ENCODE peak calls at places on chromosomes 3 and 15, in nine cellular contexts. J is naive thymus-derived CD8-positive, alpha-beta T cell; U is CD8-positive, alpha-beta T cell; A is activated B cell treated with CpG ODN at 0.5 μM for 24 hours; L is left cardiac atrium; P is stimulated activated naive CD8-positive, alpha-beta T cell treated with anti-CD3 and anti-CD28 coated beads, Interleukin-15, Interleukin-2, amounts not matched to agents 100 U/mL and 50 U/mL, for 24 hours; H is activated naive CD8-positive, alpha-beta T cell treated with anti-CD3 and anti-CD28 coated beads, Interleukin-2, amount 10 ng/mL, durations not matched to agents 7 days and 5 days; F is heart left ventricle; B is upper lobe of right lung. M is an unnamed sample.

GRCh38 chr3:195699860-195700259 is 20.9 kb upstream of the MUC20 start:
- ATAC-seq in B (no peak), H (no peak), L (peak; percentile 4), U (no peak), P (no peak), F (peak; percentile 35), J (no peak), A (no peak), M (no peak)

GRCh38 chr3:30372837-30373236 is 233.6 kb upstream of the TGFBR2 start:
- ATAC-seq in A (no peak), B (no peak), F (peak; percentile 46), J (no peak), U (no peak), L (peak; percentile 70), H (no peak), P (no peak), M (no peak)

GRCh38 chr15:77107068-77107467 is 36.2 kb upstream of the TSPAN3 start:
- ATAC-seq in U (no peak), P (no peak), A (no peak), B (peak; percentile 37), F (peak; percentile 66), H (no peak), J (no peak), L (peak; percentile 81), M (no peak)

GRCh38 chr15:99592135-99592845 is 26.5 kb downstream of the MEF2A start:
- ATAC-seq in A (no peak), B (peak; percentile 39), P (no peak), F (peak; percentile 11), U (no peak), J (no peak), L (peak; percentile 41), H (no peak), M (no peak)

GRCh38 chr3:50587806-50588758 is 18.8 kb downstream of the HEMK1 start:
- ATAC-seq in H (peak; percentile 30), L (no peak), B (no peak), F (no peak), J (peak; percentile 38), P (peak; percentile 57), U (peak; percentile 67), A (peak; percentile 6), M (peak; percentile 54)

GRCh38 chr15:57427367-57427821 is 51.1 kb downstream of the CGNL1 start:
- ATAC-seq in P (no peak), A (no peak), J (no peak), H (no peak), L (peak; percentile 73), U (no peak), B (peak; percentile 47), F (peak; percentile 73), M (no peak)

GRCh38 chr3:178392553-178392952 is 143.7 kb upstream of the KCNMB2 start:
- ATAC-seq in H (no peak), L (no peak), B (peak; percentile 75), U (no peak), J (no peak), P (no peak), A (no peak), F (no peak), M (peak; percentile 90)

GRCh38 chr3:58693929-58694850 is 27.6 kb upstream of the FAM3D start:
- ATAC-seq in J (no peak), H (no peak), U (no peak), B (no peak), F (no peak), L (no peak), A (no peak), P (no peak), M (no peak)

GRCh38 chr3:190172751-190173150 is 52.1 kb upstream of the P3H2 start:
- ATAC-seq in A (no peak), P (no peak), U (no peak), H (no peak), F (no peak), B (no peak), L (no peak), J (no peak), M (no peak)

GRCh38 chr15:85649372-85649771 is 145.4 kb downstream of the KLHL25 start:
- ATAC-seq in P (peak; percentile 76), A (no peak), H (peak; percentile 67), L (peak; percentile 79), J (no peak), F (peak; percentile 87), B (peak; percentile 88), U (no peak), M (peak; percentile 46)

GRCh38 chr3:127800508-127800907 is 21.8 kb downstream of the MGLL start:
- ATAC-seq in H (peak; percentile 94), B (no peak), A (peak; percentile 45), J (peak; percentile 65), L (no peak), U (peak; percentile 65), P (peak; percentile 79), F (no peak), M (peak; percentile 89)

GRCh38 chr15:73226064-73226463 is 142.7 kb downstream of the HCN4 start:
- ATAC-seq in B (no peak), J (no peak), P (no peak), A (no peak), U (no peak), H (no peak), L (peak; percentile 44), F (peak; percentile 28), M (no peak)

GRCh38 chr3:73010158-73010557 is 13.5 kb downstream of the PPP4R2 start:
- ATAC-seq in P (no peak), F (peak; percentile 28), B (no peak), L (no peak), U (no peak), J (no peak), H (no peak), A (no peak), M (no peak)

GRCh38 chr15:31065824-31066223 is 35.7 kb downstream of the TRPM1 start:
- ATAC-seq in P (no peak), F (no peak), J (no peak), B (no peak), H (no peak), U (no peak), A (no peak), L (no peak), M (no peak)

GRCh38 chr3:16510620-16511319 is 2.7 kb downstream of the RFTN1 start:
- ATAC-seq in B (no peak), P (no peak), J (no peak), L (no peak), A (no peak), H (no peak), U (no peak), F (no peak), M (peak; percentile 23)

GRCh38 chr3:108292905-108293328 is 3.4 kb upstream of the HHLA2 start:
- ATAC-seq in L (no peak), H (peak; percentile 89), B (peak; percentile 32), U (no peak), P (peak; percentile 64), F (no peak), J (peak; percentile 86), A (peak; percentile 32), M (peak; percentile 71)

GRCh38 chr3:143831998-143832397 is 16.3 kb downstream of the SLC9A9 start:
- ATAC-seq in H (no peak), A (no peak), F (no peak), P (peak; percentile 45), B (no peak), J (no peak), L (no peak), U (no peak), M (peak; percentile 62)

GRCh38 chr15:90419738-90420487 is 31.9 kb downstream of the IQGAP1 start:
- ATAC-seq in B (no peak), U (no peak), J (no peak), H (peak; percentile 66), A (no peak), F (peak; percentile 52), P (peak; percentile 99), L (peak; percentile 71), M (peak; percentile 97)

GRCh38 chr15:90701880-90702630 is 15.1 kb upstream of the BLM start:
- ATAC-seq in J (no peak), F (no peak), U (no peak), L (peak; percentile 48), P (no peak), B (peak; percentile 91), A (no peak), H (no peak), M (no peak)

GRCh38 chr3:127192576-127193232 is at the start of gene PRR23E:
- ATAC-seq in H (no peak), J (no peak), F (no peak), P (no peak), B (no peak), A (no peak), U (no peak), L (no peak), M (no peak)

GRCh38 chr15:50134524-50135024 is 15.5 kb upstream of the ATP8B4 start:
- ATAC-seq in A (peak; percentile 66), B (peak; percentile 84), J (no peak), U (no peak), F (peak; percentile 82), P (peak; percentile 4), H (peak; percentile 43), L (peak; percentile 97), M (peak; percentile 48)

GRCh38 chr3:55549172-55549571 is 62.1 kb upstream of the WNT5A start:
- ATAC-seq in H (no peak), P (no peak), A (no peak), L (no peak), F (no peak), U (no peak), B (no peak), J (no peak), M (no peak)

GRCh38 chr15:84818221-84819131 is 1.3 kb downstream of the ALPK3 start:
- ATAC-seq in L (peak; percentile 18), H (peak; percentile 59), J (no peak), B (peak; percentile 58), U (no peak), F (peak; percentile 28), A (no peak), P (no peak), M (no peak)

GRCh38 chr3:30630238-30631030 is 24.0 kb downstream of the TGFBR2 start:
- ATAC-seq in A (no peak), P (no peak), J (no peak), H (no peak), U (peak; percentile 1), L (peak; percentile 14), B (no peak), F (peak; percentile 41), M (peak; percentile 4)

GRCh38 chr3:20141841-20142240 is 44.2 kb downstream of the SGO1 start:
- ATAC-seq in H (no peak), J (no peak), P (no peak), A (no peak), L (peak; percentile 92), B (peak; percentile 52), F (peak; percentile 99), U (no peak), M (no peak)

GRCh38 chr15:63944681-63944955 is 101.7 kb downstream of the DAPK2 start:
- ATAC-seq in P (no peak), B (no peak), L (no peak), H (no peak), F (no peak), U (no peak), A (no peak), J (no peak), M (no peak)

GRCh38 chr3:186476044-186476468 is 68.1 kb downstream of the CRYGS start:
- ATAC-seq in P (peak; percentile 23), J (no peak), A (no peak), H (no peak), B (no peak), F (peak; percentile 71), L (peak; percentile 58), U (no peak), M (peak; percentile 68)

GRCh38 chr15:52349062-52349700 is 53.6 kb upstream of the MYO5C start:
- ATAC-seq in F (peak; percentile 77), J (no peak), H (no peak), U (no peak), B (no peak), L (peak; percentile 61), A (no peak), P (no peak), M (no peak)

GRCh38 chr3:113006350-113007056 is 15.7 kb downstream of the GTPBP8 start:
- ATAC-seq in J (no peak), B (no peak), L (no peak), P (peak; percentile 70), H (no peak), F (no peak), A (no peak), U (peak; percentile 54), M (no peak)

GRCh38 chr3:78919021-78919755 is 848.6 kb downstream of the ROBO1 start:
- ATAC-seq in F (peak; percentile 66), B (no peak), H (no peak), P (peak; percentile 52), L (peak; percentile 66), A (no peak), J (no peak), U (no peak), M (no peak)

GRCh38 chr3:23785097-23785645 is 20.6 kb upstream of the UBE2E1 start:
- ATAC-seq in U (no peak), F (no peak), P (no peak), J (no peak), H (no peak), L (no peak), B (no peak), A (no peak), M (no peak)

M was measured in activated T-helper 17 cell treated with anti-CD3 and anti-CD28 coated beads, Interleukin-2, amount 50 U/mL, for 72 hours.